ENCODE peak calls at places on chromosomes 2 and 18, in seven cellular contexts. G is heart right ventricle; J is adrenal gland; C is CD4-positive, CD25-positive, alpha-beta regulatory T cell; F is CD8-positive, alpha-beta T cell; U is mammary epithelial cell; Q is tibial artery. L is an unnamed sample. For H3K27me3, the result is how much of the 10 kb centered on the place peaks cover.

GRCh38 chr18:28116461-28116860 is 60.5 kb downstream of the CDH2 start:
- DNase-seq in G (no peak), J (no peak), C (no peak), F (no peak), U (no peak), Q (no peak), L (no peak)

GRCh38 chr2:10916953-10917352 is 5.2 kb downstream of the KCNF1 start:
- DNase-seq in G (no peak), J (no peak), C (no peak), F (no peak), U (no peak), Q (no peak), L (no peak)

GRCh38 chr2:79776461-79777146 is 263.8 kb downstream of the CTNNA2 start:
- DNase-seq in G (no peak), J (no peak), C (no peak), F (no peak), U (no peak), Q (no peak), L (no peak)

GRCh38 chr2:238573916-238574315 is 147.2 kb downstream of the ASB1 start:
- DNase-seq in G (no peak), J (no peak), C (no peak), F (no peak), U (no peak), Q (peak), L (no peak)

GRCh38 chr2:234109321-234109720 is 58.8 kb downstream of the SPP2 start:
- DNase-seq in G (no peak), J (no peak), C (no peak), F (no peak), U (peak), Q (no peak), L (no peak)

GRCh38 chr18:5770176-5770575 is 125.1 kb downstream of the TMEM200C start:
- DNase-seq in G (no peak), J (no peak), C (no peak), F (no peak), U (no peak), Q (no peak), L (no peak)

GRCh38 chr2:61978522-61978921 is 73.0 kb downstream of the COMMD1 start:
- DNase-seq in G (no peak), J (peak), C (no peak), F (no peak), U (no peak), Q (no peak), L (no peak)

GRCh38 chr2:198638579-198638978 is 819.2 kb downstream of the SATB2 start:
- DNase-seq in G (no peak), J (no peak), C (no peak), F (no peak), U (no peak), Q (no peak), L (no peak)

GRCh38 chr18:577606-578005 is 2.6 kb upstream of the CETN1 start:
- DNase-seq in G (no peak), J (no peak), C (no peak), F (no peak), U (no peak), Q (no peak), L (no peak)

GRCh38 chr2:109612991-109613921 is 510 bp downstream of the SEPTIN10 start:
- DNase-seq in G (peak), J (peak), C (no peak), F (no peak), U (peak), Q (peak), L (peak)

GRCh38 chr18:60549338-60549960 is 176.9 kb upstream of the MC4R start:
- DNase-seq in G (no peak), J (peak), C (peak), F (no peak), U (peak), Q (no peak), L (peak)

GRCh38 chr2:36469267-36469561 is 113.6 kb downstream of the CRIM1 start:
- DNase-seq in G (no peak), J (no peak), C (no peak), F (no peak), U (no peak), Q (no peak), L (no peak)

GRCh38 chr18:21134895-21135294 is 23.3 kb upstream of the ROCK1 start:
- DNase-seq in G (no peak), J (peak), C (peak), F (peak), U (peak), Q (no peak), L (peak)

GRCh38 chr2:23330214-23330613 is 54.8 kb upstream of the KLHL29 start:
- DNase-seq in G (no peak), J (no peak), C (peak), F (no peak), U (no peak), Q (no peak), L (peak)

DNA sequence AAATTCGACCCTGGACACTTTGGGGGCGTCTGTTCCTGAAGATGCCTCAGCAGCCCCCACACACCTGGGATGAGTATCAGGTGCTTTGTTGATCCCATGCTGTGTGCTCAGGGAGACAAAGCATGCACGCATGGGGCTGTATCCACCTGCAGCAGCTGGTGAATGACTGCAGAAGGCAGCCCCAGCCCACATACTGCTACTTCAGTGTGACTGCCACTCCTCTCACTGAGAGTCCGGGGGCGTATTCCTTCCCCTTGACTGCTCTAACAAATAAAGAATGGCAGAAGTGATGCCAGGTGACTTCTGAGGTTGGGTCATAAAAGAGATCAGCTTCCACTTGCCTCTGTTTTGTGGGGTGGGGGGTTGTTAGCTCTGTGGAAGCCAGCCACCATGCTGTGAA is 289.5 kb downstream of the CELF4 start:
- DNase-seq in G (no peak), J (no peak), C (no peak), F (no peak), U (no peak), Q (no peak), L (no peak)
- H3K27me3 ChIP-seq in G (half or more), J (under half), C (under half), F (under half), U (under half), Q (half or more), L (half or more)

DNA sequence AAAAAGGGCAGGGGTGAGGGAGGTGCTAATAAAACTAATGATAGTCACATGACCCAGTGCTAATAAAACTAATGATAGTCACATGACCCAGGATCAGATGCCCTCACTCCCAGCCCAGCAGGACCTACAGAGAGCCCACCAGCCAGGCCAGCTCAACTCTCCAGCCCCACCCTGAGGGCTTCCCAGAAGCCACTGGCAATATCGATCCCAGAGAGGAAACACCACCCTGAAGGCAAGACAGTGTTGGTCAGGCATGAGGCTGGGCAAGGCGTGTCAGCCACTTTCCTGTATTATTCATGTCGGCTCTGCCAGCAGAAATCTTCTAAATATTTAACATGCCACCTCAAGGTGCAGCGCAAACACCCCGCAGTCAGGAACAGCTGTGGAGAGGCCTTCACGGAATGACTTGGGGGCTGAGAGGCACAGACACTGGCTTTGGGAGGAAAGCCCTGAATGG is 1.5 kb downstream of the REEP1 start:
- DNase-seq in G (no peak), J (no peak), C (no peak), F (no peak), U (no peak), Q (no peak), L (no peak)
- H3K27me3 ChIP-seq in G (under half), J (under half), C (under half), F (under half), U (under half), Q (under half), L (half or more)

GRCh38 chr2:20667151-20667530 is 197 bp downstream of the GDF7 start:
- DNase-seq in G (no peak), J (peak), C (no peak), F (no peak), U (no peak), Q (no peak), L (no peak)
- H3K27me3 ChIP-seq in G (half or more), J (half or more), C (under half), F (half or more), U (half or more), Q (under half), L (half or more)

GRCh38 chr2:96527052-96527964 is 9.2 kb upstream of the ARID5A start:
- DNase-seq in G (peak), J (no peak), C (peak), F (peak), U (no peak), Q (peak), L (peak)

GRCh38 chr2:96527990-96528679 is 8.4 kb upstream of the ARID5A start:
- DNase-seq in G (peak), J (peak), C (peak), F (peak), U (no peak), Q (peak), L (peak)

GRCh38 chr2:96526101-96526591 is 10.4 kb upstream of the ARID5A start:
- DNase-seq in G (no peak), J (no peak), C (no peak), F (no peak), U (no peak), Q (no peak), L (no peak)

GRCh38 chr2:96525211-96525507 is 11.4 kb upstream of the ARID5A start:
- DNase-seq in G (no peak), J (no peak), C (no peak), F (no peak), U (no peak), Q (no peak), L (no peak)

DNA sequence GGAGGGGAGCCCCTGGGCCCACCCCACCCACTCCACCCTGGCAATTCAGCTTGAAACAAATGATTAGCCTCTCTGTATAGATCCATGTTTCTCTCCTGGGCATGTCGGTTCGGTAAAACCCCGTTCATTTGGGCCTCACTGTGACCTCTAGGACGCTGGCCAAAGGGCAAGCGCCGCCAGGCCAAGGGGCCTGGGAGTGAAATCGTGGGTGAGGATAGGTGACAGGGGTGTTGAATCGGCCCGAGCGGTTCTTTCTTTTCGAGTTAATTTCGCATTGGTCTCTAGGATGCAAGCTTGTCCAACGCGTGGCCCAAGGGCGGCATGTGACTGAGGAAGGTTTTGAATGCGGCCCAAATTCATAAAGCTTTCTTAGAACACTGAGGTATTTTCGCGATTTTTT is 9.9 kb upstream of the ARID5A start:
- DNase-seq in G (no peak), J (no peak), C (no peak), F (no peak), U (no peak), Q (peak), L (no peak)
- H3K27me3 ChIP-seq in G (under half), J (under half), C (under half), F (under half), U (under half), Q (under half), L (under half)

DNA sequence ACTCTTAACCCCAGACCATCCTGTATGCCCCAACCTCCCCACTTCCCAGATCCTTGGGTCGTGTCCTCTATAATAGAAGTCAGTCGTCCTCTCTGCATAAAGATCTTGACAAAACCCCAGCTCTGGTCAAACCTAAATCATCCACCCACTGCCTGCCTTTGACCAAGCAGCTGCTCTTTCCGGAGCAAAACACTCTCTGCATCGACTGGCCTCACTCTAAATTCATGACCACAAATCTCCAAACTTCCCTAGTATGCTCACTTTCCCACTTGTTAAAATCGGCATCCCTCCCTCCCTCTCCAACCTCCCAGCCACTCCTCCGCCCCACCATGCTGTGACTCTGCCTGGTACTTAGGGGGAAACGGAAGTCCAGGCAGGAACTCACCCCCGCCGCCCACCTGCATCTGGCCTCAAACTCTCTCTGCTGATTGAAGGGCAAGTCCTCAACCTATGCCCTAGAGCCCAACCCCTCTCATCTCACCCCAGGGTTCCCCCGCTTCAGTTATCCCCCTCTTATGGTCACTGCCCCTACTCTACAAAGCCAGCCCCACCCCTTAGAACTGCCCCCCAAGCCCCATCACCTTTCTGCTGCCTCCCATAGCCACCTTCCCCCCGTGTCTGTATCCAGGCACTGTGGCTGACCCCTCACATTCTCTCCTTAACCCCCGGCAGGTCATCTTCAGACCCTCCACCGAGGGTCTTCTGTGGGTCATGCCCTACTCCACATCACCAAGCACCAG is 3.8 kb upstream of the ADRA2B start:
- DNase-seq in G (no peak), J (no peak), C (no peak), F (no peak), U (no peak), Q (no peak), L (no peak)
- H3K27me3 ChIP-seq in G (under half), J (under half), C (under half), F (under half), U (under half), Q (half or more), L (half or more)

GRCh38 chr2:104846955-104847820 is 6.7 kb upstream of the POU3F3 start:
- DNase-seq in G (no peak), J (no peak), C (no peak), F (no peak), U (no peak), Q (no peak), L (no peak)

GRCh38 chr2:104847821-104848160 is 6.1 kb upstream of the POU3F3 start:
- DNase-seq in G (no peak), J (no peak), C (no peak), F (no peak), U (no peak), Q (no peak), L (no peak)

GRCh38 chr2:104849036-104849551 is 4.8 kb upstream of the POU3F3 start:
- DNase-seq in G (no peak), J (no peak), C (no peak), F (no peak), U (no peak), Q (no peak), L (no peak)

GRCh38 chr2:104849618-104850097 is 4.3 kb upstream of the POU3F3 start:
- DNase-seq in G (peak), J (peak), C (peak), F (peak), U (peak), Q (no peak), L (peak)

GRCh38 chr2:104848526-104848925 is 5.4 kb upstream of the POU3F3 start:
- DNase-seq in G (no peak), J (no peak), C (no peak), F (no peak), U (no peak), Q (no peak), L (no peak)
- H3K27me3 ChIP-seq in G (half or more), J (half or more), C (half or more), F (under half), U (half or more), Q (half or more), L (half or more)

DNA sequence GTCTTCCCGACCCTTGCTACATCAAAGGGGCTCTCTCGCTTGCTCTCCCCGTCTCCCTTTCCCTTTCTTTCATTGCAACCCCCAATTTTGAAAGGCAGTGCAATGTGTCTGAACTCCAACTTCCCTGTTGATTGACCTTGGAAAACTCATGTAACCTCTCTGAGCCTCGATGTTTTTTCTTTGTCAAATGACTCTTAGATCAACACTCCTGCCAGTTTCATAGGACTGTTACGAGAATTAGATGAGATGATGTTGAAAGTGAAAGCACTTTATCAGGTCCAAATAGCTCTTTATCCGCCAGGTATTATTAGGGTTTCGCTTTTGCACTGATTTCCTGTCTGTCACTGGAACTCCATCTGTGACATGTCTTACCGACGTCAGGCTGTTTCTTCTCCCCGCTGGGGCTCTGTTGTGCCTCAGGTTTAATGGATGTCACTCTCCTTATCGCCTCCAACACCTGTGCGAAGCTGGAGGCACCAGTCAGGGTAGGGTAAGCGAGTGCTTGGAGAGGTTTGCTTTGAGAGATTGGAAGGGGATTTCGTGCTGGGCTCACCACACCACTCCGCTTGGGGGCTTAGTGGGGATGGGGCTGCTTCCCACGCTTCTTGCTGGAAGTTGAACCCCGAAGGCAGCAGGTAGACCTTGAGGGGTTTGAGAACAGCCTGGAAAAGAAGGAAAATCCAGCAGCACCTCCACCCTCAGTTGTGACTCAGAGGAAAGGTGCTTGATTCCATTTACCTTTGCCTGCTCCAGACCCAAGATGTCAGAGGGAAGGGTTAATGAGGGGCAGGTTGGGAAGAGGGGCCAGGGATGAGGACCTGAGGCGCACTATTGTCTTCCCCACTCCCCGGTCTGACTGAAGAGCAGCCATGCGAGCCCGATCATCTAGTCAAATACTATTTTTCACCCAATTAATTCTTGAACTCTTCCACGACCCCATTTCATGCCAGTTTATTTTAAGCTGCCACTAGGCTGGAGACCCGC is 4.3 kb downstream of the GAD1 start:
- DNase-seq in G (no peak), J (no peak), C (peak), F (no peak), U (no peak), Q (no peak), L (no peak)
- H3K27me3 ChIP-seq in G (half or more), J (under half), C (under half), F (under half), U (half or more), Q (half or more), L (half or more)

DNA sequence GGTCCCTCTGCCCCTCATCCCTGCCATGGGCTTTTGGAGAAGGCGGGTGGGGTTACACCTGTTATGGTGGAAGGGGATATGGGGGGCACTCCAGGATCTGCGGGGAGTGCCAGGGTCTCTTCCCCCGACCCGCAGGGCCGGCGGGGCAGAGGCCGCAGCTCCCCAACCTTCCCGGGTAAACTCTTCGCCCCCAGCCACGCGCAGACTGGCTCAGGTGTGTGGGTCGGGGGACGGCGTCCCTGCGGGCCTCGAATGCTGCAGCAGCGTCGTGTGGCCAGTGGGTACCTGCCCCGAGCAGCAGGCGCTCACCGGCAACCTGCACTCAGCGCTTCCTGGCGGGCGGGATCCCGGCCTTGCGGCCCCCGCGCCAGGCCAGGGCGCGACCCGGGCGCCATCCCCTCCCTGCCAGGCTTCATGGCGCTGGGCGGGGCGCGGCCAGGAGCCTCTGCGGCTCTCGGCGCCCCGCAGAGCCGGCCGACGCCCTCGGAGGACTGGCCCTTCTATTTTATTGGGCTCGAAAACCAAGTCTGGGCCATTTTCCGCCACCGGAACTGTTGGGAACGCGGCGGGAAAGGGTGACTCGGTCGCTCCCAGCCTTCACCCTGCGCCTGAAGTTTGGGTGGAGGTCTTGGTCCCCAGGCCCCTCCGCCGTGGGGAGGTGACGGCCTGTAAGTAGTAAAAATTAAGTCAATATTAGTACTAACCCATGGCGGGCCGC is 4.5 kb downstream of the GBX2 start:
- DNase-seq in G (no peak), J (no peak), C (no peak), F (no peak), U (no peak), Q (no peak), L (no peak)
- H3K27me3 ChIP-seq in G (half or more), J (half or more), C (under half), F (under half), U (under half), Q (half or more), L (half or more)

DNA sequence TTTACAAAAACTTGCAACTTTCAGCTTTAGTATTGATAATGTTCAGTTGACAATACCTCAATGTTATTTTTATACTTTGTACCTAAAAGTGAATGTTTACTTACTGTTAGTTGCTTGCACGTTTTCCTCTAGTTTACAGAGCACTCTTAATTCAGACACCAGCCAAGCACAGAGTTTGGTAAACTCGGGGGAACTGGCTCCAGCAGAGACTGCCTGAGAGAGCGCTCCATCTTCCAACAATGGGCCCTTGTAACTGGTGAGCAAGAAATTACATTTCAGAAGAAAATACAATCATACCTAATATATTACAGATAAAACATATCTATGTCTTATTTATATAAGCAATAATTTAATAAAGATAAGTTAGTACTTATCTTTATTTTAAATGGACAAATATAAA is 3.7 kb downstream of the FAM98A start:
- DNase-seq in G (no peak), J (no peak), C (no peak), F (no peak), U (no peak), Q (no peak), L (no peak)
- H3K27me3 ChIP-seq in G (under half), J (under half), C (under half), F (under half), U (under half), Q (under half), L (under half)